ENCODE peak calls at places on chromosomes 5 and 9, in five cellular contexts. W is NCI-H1092 treated with DMSO at 0.1 percent for 48 hours, V is sciatic nerve, C is cardiac fibroblast, A is breast epithelium. B is an unnamed sample.

GRCh38 chr5:59035681-59036080 is 452.8 kb downstream of the RAB3C start:
- DNase-seq in V (no peak), W (no peak), A (no peak), C (no peak), B (no peak)

GRCh38 chr5:148858547-148858946 is 32.1 kb downstream of the ADRB2 start:
- DNase-seq in A (no peak), V (no peak), C (no peak), W (no peak), B (no peak)

GRCh38 chr5:151037561-151038291 is 17.3 kb downstream of the GPX3 start:
- DNase-seq in C (peak), A (no peak), W (no peak), V (no peak), B (no peak)

GRCh38 chr9:132622144-132622543 is 39.7 kb downstream of the BARHL1 start:
- DNase-seq in A (no peak), V (no peak), W (peak), C (peak), B (no peak)

GRCh38 chr9:131872006-131872405 is 132.1 kb upstream of the RAPGEF1 start:
- DNase-seq in A (no peak), V (no peak), W (no peak), C (no peak), B (no peak)

GRCh38 chr9:89532478-89532877 is 34.6 kb upstream of the SEMA4D start:
- DNase-seq in W (no peak), A (no peak), V (no peak), C (no peak), B (peak)

GRCh38 chr9:112945620-112946208 is 55.0 kb upstream of the SLC46A2 start:
- DNase-seq in A (no peak), C (no peak), W (no peak), V (no peak), B (no peak)

GRCh38 chr9:91817493-91818225 is 132.4 kb downstream of the ROR2 start:
- DNase-seq in W (no peak), A (no peak), C (peak), V (no peak), B (no peak)

GRCh38 chr9:98318834-98319478 is 63.5 kb upstream of the TBC1D2 start:
- DNase-seq in V (no peak), C (peak), W (no peak), A (no peak), B (no peak)

GRCh38 chr9:110320651-110321050 is 17.0 kb downstream of the TXNDC8 start:
- DNase-seq in C (peak), V (no peak), A (no peak), W (no peak), B (no peak)

GRCh38 chr9:102069969-102070368 is 331.5 kb upstream of the GRIN3A start:
- DNase-seq in C (no peak), A (no peak), V (no peak), W (no peak), B (no peak)

GRCh38 chr5:138467711-138468132 is 2.4 kb downstream of the EGR1 start:
- DNase-seq in V (no peak), W (no peak), A (peak), C (no peak), B (no peak)

GRCh38 chr9:91812191-91812590 is 137.8 kb downstream of the ROR2 start:
- DNase-seq in A (no peak), V (no peak), W (no peak), C (no peak), B (no peak)

GRCh38 chr5:122093861-122094650 is 16.0 kb upstream of the LOX start:
- DNase-seq in A (no peak), V (no peak), C (no peak), W (no peak), B (no peak)

B was measured in NCI-H2029.